ENCODE peak calls at places on chromosomes 11 and 22, in six cellular contexts. K, O, M, Y, H and Z are unnamed samples.
A peak's percentile ranks its signal among the peaks of the same experiment; 100 is the strongest.

GRCh38 chr11:101003468-101003867 is 126.1 kb downstream of the PGR start:
- DNase-seq in K (no peak), O (no peak), M (peak; percentile 3), Y (no peak), H (no peak), Z (no peak)

GRCh38 chr11:68652683-68653156 is 31.6 kb upstream of the GAL start:
- DNase-seq in K (no peak), O (no peak), M (no peak), Y (no peak), H (no peak), Z (no peak)

GRCh38 chr11:108965602-108966001 is 300.7 kb downstream of the DDX10 start:
- DNase-seq in K (no peak), O (no peak), M (peak; percentile 92), Y (peak; percentile 87), H (no peak), Z (no peak)

GRCh38 chr22:47884200-47884599 is 1121.8 kb downstream of the TBC1D22A start:
- DNase-seq in K (no peak), O (no peak), M (no peak), Y (no peak), H (no peak), Z (no peak)

GRCh38 chr11:71580057-71581003 is 2.3 kb downstream of the KRTAP5-11 start:
- DNase-seq in K (no peak), O (no peak), M (peak; percentile 67), Y (peak; percentile 73), H (no peak), Z (peak; percentile 6)

GRCh38 chr11:103295704-103296103 is 186.5 kb downstream of the DYNC2H1 start:
- DNase-seq in K (no peak), O (no peak), M (no peak), Y (no peak), H (no peak), Z (no peak)

GRCh38 chr22:36340621-36341020 is 47.1 kb downstream of the MYH9 start:
- DNase-seq in K (no peak), O (no peak), M (no peak), Y (no peak), H (no peak), Z (no peak)

GRCh38 chr11:17812286-17813187 is 78.0 kb downstream of the KCNC1 start:
- DNase-seq in K (no peak), O (no peak), M (no peak), Y (no peak), H (no peak), Z (no peak)

GRCh38 chr11:94731921-94732601 is 36.1 kb upstream of the AMOTL1 start:
- DNase-seq in K (no peak), O (no peak), M (peak; percentile 96), Y (peak; percentile 96), H (no peak), Z (no peak)

GRCh38 chr22:41699264-41700104 is at the start of gene MEI1:
- DNase-seq in K (peak; percentile 88), O (peak; percentile 89), M (no peak), Y (peak; percentile 51), H (no peak), Z (peak; percentile 94)

GRCh38 chr11:64241430-64242153 is 697 bp downstream of the FKBP2 start:
- DNase-seq in K (peak; percentile 100), O (peak; percentile 99), M (peak; percentile 99), Y (peak; percentile 99), H (peak; percentile 100), Z (peak; percentile 100)